ENCODE peak calls at places on chromosomes 16 and 17, in ten cellular contexts. Y, S, K, C, F, O, H, Q, L and W are unnamed samples.

GRCh38 chr17:57630736-57631135 is 114.4 kb downstream of the CCDC182 start:
- DNase-seq in Y (no peak), S (no peak), K (no peak), C (no peak), F (no peak), O (no peak), H (no peak), Q (no peak), L (no peak), W (no peak)

GRCh38 chr17:75524971-75525805 is at the start of gene LLGL2:
- DNase-seq in Y (peak), S (peak), K (no peak), C (peak), F (peak), O (peak), H (no peak), Q (peak), L (peak), W (peak)

GRCh38 chr16:67158637-67159600 is 790 bp downstream of the TRADD start:
- DNase-seq in Y (no peak), S (no peak), K (no peak), C (peak), F (no peak), O (no peak), H (peak), Q (peak), L (peak), W (peak)

GRCh38 chr17:22463110-22463850 is 771.0 kb downstream of the KCNJ18 start:
- DNase-seq in Y (no peak), S (no peak), K (no peak), C (no peak), F (no peak), O (no peak), H (no peak), Q (no peak), L (no peak), W (no peak)

GRCh38 chr16:12802661-12803060 is 1.0 kb downstream of the CPPED1 start:
- DNase-seq in Y (no peak), S (no peak), K (no peak), C (no peak), F (no peak), O (no peak), H (no peak), Q (no peak), L (no peak), W (no peak)

GRCh38 chr17:61402978-61403845 is 3.6 kb downstream of the TBX2 start:
- DNase-seq in Y (no peak), S (no peak), K (no peak), C (peak), F (no peak), O (peak), H (no peak), Q (no peak), L (no peak), W (no peak)

GRCh38 chr17:67055811-67056745 is 11.7 kb downstream of the CACNG1 start:
- DNase-seq in Y (no peak), S (no peak), K (no peak), C (no peak), F (no peak), O (peak), H (no peak), Q (no peak), L (no peak), W (no peak)

GRCh38 chr17:77649717-77650211 is 308.7 kb upstream of the TNRC6C start:
- DNase-seq in Y (no peak), S (no peak), K (no peak), C (peak), F (peak), O (no peak), H (peak), Q (no peak), L (no peak), W (no peak)

GRCh38 chr16:31138621-31139578 is 3.4 kb upstream of the PRSS8 start:
- DNase-seq in Y (peak), S (peak), K (no peak), C (no peak), F (peak), O (no peak), H (no peak), Q (no peak), L (no peak), W (no peak)

GRCh38 chr17:59372138-59372751 is 40.8 kb downstream of the YPEL2 start:
- DNase-seq in Y (peak), S (no peak), K (no peak), C (no peak), F (peak), O (peak), H (no peak), Q (peak), L (no peak), W (no peak)

GRCh38 chr16:852451-853185 is 52.1 kb upstream of the GNG13 start:
- DNase-seq in Y (no peak), S (no peak), K (no peak), C (no peak), F (no peak), O (no peak), H (no peak), Q (no peak), L (no peak), W (no peak)

GRCh38 chr16:56347166-56347565 is 78.2 kb downstream of the AMFR start:
- DNase-seq in Y (no peak), S (no peak), K (no peak), C (no peak), F (no peak), O (no peak), H (no peak), Q (no peak), L (no peak), W (no peak)

GRCh38 chr16:11265124-11265523 is 4.0 kb downstream of the TNP2 start:
- DNase-seq in Y (no peak), S (no peak), K (no peak), C (no peak), F (no peak), O (no peak), H (no peak), Q (no peak), L (no peak), W (no peak)